ENCODE peak calls at places on chromosomes 12 and 14, in five cellular contexts. L, D, X, A and R are unnamed samples.

GRCh38 chr14:35286707-35287106 is 5.5 kb upstream of the PSMA6 start:
- DNase-seq in D (no peak), X (no peak), L (no peak), A (no peak), R (no peak)

GRCh38 chr12:132462778-132463177 is 27.2 kb upstream of the FBRSL1 start:
- DNase-seq in L (no peak), D (no peak), A (no peak), X (no peak), R (no peak)

GRCh38 chr14:37057776-37058175 is 114.6 kb downstream of the SLC25A21 start:
- DNase-seq in L (no peak), D (no peak), X (no peak), A (no peak), R (no peak)

GRCh38 chr12:2503036-2503435 is 291.7 kb upstream of the FKBP4 start:
- DNase-seq in D (no peak), L (no peak), A (no peak), X (no peak), R (no peak)

GRCh38 chr12:76914102-76914859 is 35.5 kb upstream of the CSRP2 start:
- DNase-seq in D (no peak), X (no peak), A (no peak), L (no peak), R (no peak)

GRCh38 chr12:40953076-40953475 is 235.0 kb upstream of the PDZRN4 start:
- DNase-seq in X (no peak), L (no peak), A (no peak), D (no peak), R (no peak)

GRCh38 chr12:133061954-133062353 is 18.8 kb upstream of the ZNF140 start:
- DNase-seq in X (no peak), D (no peak), A (no peak), L (no peak), R (no peak)

GRCh38 chr12:121803861-121804416 is at the start of gene SETD1B:
- DNase-seq in D (no peak), A (peak), L (no peak), X (peak), R (no peak)

GRCh38 chr12:24191117-24191516 is 241.6 kb upstream of the SOX5 start:
- DNase-seq in A (no peak), D (no peak), L (no peak), X (no peak), R (no peak)

GRCh38 chr12:68896881-68897540 is 36.0 kb downstream of the CPM start:
- DNase-seq in A (no peak), L (no peak), X (no peak), D (no peak), R (no peak)